ENCODE peak calls at places on chromosomes 16 and 17, in five cellular contexts. V is heart right ventricle; O is COR-L47; Z is stimulated activated CD8-positive, alpha-beta memory T cell treated with anti-CD3 and anti-CD28 coated beads, Interleukin-2, amount 100 ng/mL, for 48 hours; P is Caki2. Q is an unnamed sample.

GRCh38 chr17:146983-147761 is 9.8 kb downstream of the SCGB1C2 start:
- DNase-seq in V (peak; percentile 4), O (no peak), Z (no peak), P (no peak), Q (no peak)

GRCh38 chr17:82418001-82418986 is at the start of the genes HEXD and OGFOD3:
- DNase-seq in V (peak; percentile 79), O (peak; percentile 86), Z (peak; percentile 67), P (peak; percentile 90), Q (peak; percentile 95)

GRCh38 chr16:1642148-1642547 is 30.0 kb downstream of the CRAMP1 start:
- DNase-seq in V (peak; percentile 39), O (no peak), Z (no peak), P (no peak), Q (no peak)

GRCh38 chr16:50209548-50210265 is 56.6 kb downstream of the TENT4B start:
- DNase-seq in V (no peak), O (no peak), Z (no peak), P (no peak), Q (no peak)

GRCh38 chr17:7589891-7590611 is at the start of gene SOX15:
- DNase-seq in V (no peak), O (no peak), Z (no peak), P (no peak), Q (no peak)

GRCh38 chr17:40076595-40076994 is 13.8 kb downstream of the THRA start:
- DNase-seq in V (peak; percentile 4), O (no peak), Z (no peak), P (no peak), Q (no peak)

GRCh38 chr17:69567130-69567529 is 152.6 kb downstream of the MAP2K6 start:
- DNase-seq in V (no peak), O (no peak), Z (no peak), P (no peak), Q (no peak)

GRCh38 chr17:44005865-44006580 is 1.6 kb downstream of the NAGS start:
- DNase-seq in V (no peak), O (no peak), Z (no peak), P (no peak), Q (no peak)

GRCh38 chr17:83155128-83156081 is 76.0 kb downstream of the METRNL start:
- DNase-seq in V (no peak), O (no peak), Z (peak; percentile 17), P (no peak), Q (peak; percentile 51)

GRCh38 chr16:72195609-72196008 is 23.7 kb upstream of the PMFBP1 start:
- DNase-seq in V (no peak), O (no peak), Z (no peak), P (no peak), Q (no peak)

GRCh38 chr17:48125829-48126612 is 18.5 kb downstream of the SNX11 start:
- DNase-seq in V (no peak), O (no peak), Z (no peak), P (no peak), Q (no peak)

GRCh38 chr16:89555780-89556179 is 4.7 kb upstream of the RPL13 start:
- DNase-seq in V (no peak), O (no peak), Z (no peak), P (no peak), Q (no peak)

GRCh38 chr17:36527851-36528250 is 6.8 kb downstream of the MYO19 start:
- DNase-seq in V (no peak), O (no peak), Z (no peak), P (no peak), Q (no peak)

GRCh38 chr17:42541041-42541833 is 5.2 kb downstream of the NAGLU start:
- DNase-seq in V (no peak), O (no peak), Z (no peak), P (peak; percentile 43), Q (no peak)

GRCh38 chr17:42548070-42548837 is 4.5 kb upstream of the HSD17B1 start:
- DNase-seq in V (no peak), O (peak; percentile 77), Z (peak; percentile 77), P (peak; percentile 73), Q (peak; percentile 52)

GRCh38 chr17:77508047-77508715 is 367.4 kb downstream of the SEC14L1 start:
- DNase-seq in V (no peak), O (no peak), Z (no peak), P (no peak), Q (no peak)

GRCh38 chr17:49278076-49278475 is 47.5 kb upstream of the PHOSPHO1 start:
- DNase-seq in V (no peak), O (no peak), Z (no peak), P (no peak), Q (no peak)

GRCh38 chr17:1561420-1562177 is 993 bp downstream of the PITPNA start:
- DNase-seq in V (no peak), O (no peak), Z (no peak), P (no peak), Q (peak; percentile 41)

GRCh38 chr17:39402890-39403605 is 1.6 kb upstream of the FBXL20 start:
- DNase-seq in V (no peak), O (no peak), Z (no peak), P (no peak), Q (no peak)

GRCh38 chr17:17841620-17842025 is 4.8 kb upstream of the SREBF1 start:
- DNase-seq in V (peak; percentile 78), O (no peak), Z (no peak), P (no peak), Q (peak; percentile 87)

GRCh38 chr16:975313-975690 is 4.5 kb upstream of the LMF1 start:
- DNase-seq in V (no peak), O (no peak), Z (no peak), P (no peak), Q (no peak)

GRCh38 chr16:23509441-23509754 is 896 bp downstream of the GGA2 start:
- DNase-seq in V (no peak), O (no peak), Z (no peak), P (no peak), Q (no peak)

GRCh38 chr17:29096094-29096493 is 53.2 kb downstream of the PIPOX start:
- DNase-seq in V (no peak), O (peak; percentile 95), Z (no peak), P (no peak), Q (no peak)

GRCh38 chr17:39872700-39873099 is 4.7 kb downstream of the ZPBP2 start:
- DNase-seq in V (no peak), O (no peak), Z (no peak), P (peak; percentile 29), Q (no peak)

GRCh38 chr17:70987867-70988340 is 818.6 kb downstream of the KCNJ2 start:
- DNase-seq in V (no peak), O (no peak), Z (no peak), P (no peak), Q (no peak)

GRCh38 chr16:12704492-12705111 is 99.1 kb downstream of the CPPED1 start:
- DNase-seq in V (no peak), O (no peak), Z (no peak), P (no peak), Q (no peak)

GRCh38 chr17:77437747-77438146 is 297.0 kb downstream of the SEC14L1 start:
- DNase-seq in V (no peak), O (no peak), Z (no peak), P (no peak), Q (peak; percentile 20)

GRCh38 chr16:83021049-83021448 is 394.3 kb downstream of the CDH13 start:
- DNase-seq in V (no peak), O (no peak), Z (no peak), P (no peak), Q (no peak)

GRCh38 chr16:75837264-75837663 is 111.0 kb upstream of the CPHXL start:
- DNase-seq in V (no peak), O (no peak), Z (no peak), P (no peak), Q (no peak)

GRCh38 chr16:88383401-88384221 is 852 bp downstream of the ZNF469 start:
- DNase-seq in V (no peak), O (no peak), Z (no peak), P (peak; percentile 65), Q (peak; percentile 76)

GRCh38 chr17:12973496-12974318 is 44.1 kb downstream of the ELAC2 start:
- DNase-seq in V (no peak), O (peak; percentile 3), Z (no peak), P (no peak), Q (peak; percentile 25)

GRCh38 chr16:17161034-17161433 is 309.7 kb downstream of the XYLT1 start:
- DNase-seq in V (no peak), O (no peak), Z (no peak), P (no peak), Q (no peak)

GRCh38 chr17:32917842-32918241 is 10.1 kb upstream of the TMEM98 start:
- DNase-seq in V (no peak), O (no peak), Z (no peak), P (no peak), Q (no peak)

GRCh38 chr17:7842380-7842949 is 8.4 kb downstream of the KDM6B start:
- DNase-seq in V (peak; percentile 81), O (no peak), Z (peak; percentile 92), P (peak; percentile 61), Q (peak; percentile 79)

GRCh38 chr16:89015271-89015859 is 38.4 kb upstream of the CBFA2T3 start:
- DNase-seq in V (no peak), O (no peak), Z (no peak), P (no peak), Q (peak; percentile 20)

GRCh38 chr16:30491744-30492308 is 19.3 kb downstream of the ITGAL start:
- DNase-seq in V (peak; percentile 17), O (no peak), Z (no peak), P (peak; percentile 67), Q (no peak)

GRCh38 chr16:84175351-84176081 is 11.3 kb downstream of the TAF1C start:
- DNase-seq in V (no peak), O (peak; percentile 65), Z (peak; percentile 54), P (peak; percentile 49), Q (peak; percentile 75)

GRCh38 chr16:86466695-86467406 is 43.5 kb upstream of the FOXF1 start:
- DNase-seq in V (no peak), O (no peak), Z (no peak), P (peak; percentile 67), Q (no peak)